ENCODE peak calls at places on chromosomes 12 and 14, in seven cellular contexts. O is NCI-H510A treated with DMSO at 0.1 percent for 48 hours, I is frontal cortex, V is hepatic stellate cell, A is NCI-H1105, G is NCI-H345, L is colonic mucosa. X is an unnamed sample.

GRCh38 chr12:27176765-27177164 is 67.3 kb upstream of the STK38L start:
- DNase-seq in O (no peak), I (no peak), V (no peak), A (no peak), G (no peak), L (no peak), X (no peak)

GRCh38 chr12:112645586-112645985 is 146.0 kb upstream of the RPH3A start:
- DNase-seq in O (no peak), I (no peak), V (no peak), A (no peak), G (no peak), L (no peak), X (no peak)

GRCh38 chr12:93679308-93679933 is 2.2 kb downstream of the CRADD start:
- DNase-seq in O (no peak), I (no peak), V (no peak), A (no peak), G (no peak), L (no peak), X (no peak)

GRCh38 chr14:100025111-100025510 is 40.1 kb upstream of the EVL start:
- DNase-seq in O (no peak), I (no peak), V (peak), A (no peak), G (no peak), L (peak), X (peak)

GRCh38 chr12:31008241-31008711 is 65.4 kb upstream of the DDX11 start:
- DNase-seq in O (no peak), I (no peak), V (no peak), A (no peak), G (no peak), L (no peak), X (no peak)

GRCh38 chr12:50505386-50505827 is 622 bp downstream of the DIP2B start:
- DNase-seq in O (no peak), I (peak), V (peak), A (no peak), G (no peak), L (peak), X (no peak)

GRCh38 chr12:131854861-131855476 is 26.8 kb downstream of the MMP17 start:
- DNase-seq in O (no peak), I (no peak), V (no peak), A (no peak), G (no peak), L (no peak), X (no peak)

GRCh38 chr14:91830777-91831176 is 36.6 kb downstream of the TC2N start:
- DNase-seq in O (peak), I (no peak), V (no peak), A (peak), G (peak), L (peak), X (peak)

GRCh38 chr14:51942971-51943370 is 46.4 kb upstream of the RTRAF start:
- DNase-seq in O (no peak), I (no peak), V (no peak), A (no peak), G (no peak), L (no peak), X (no peak)

GRCh38 chr14:103899316-103899715 is 28.9 kb upstream of the TDRD9 start:
- DNase-seq in O (no peak), I (no peak), V (no peak), A (no peak), G (no peak), L (peak), X (no peak)

GRCh38 chr14:32254952-32255679 is 52.0 kb upstream of the RNU6-8 start:
- DNase-seq in O (peak), I (peak), V (peak), A (peak), G (peak), L (peak), X (peak)

GRCh38 chr14:31934767-31935266 is 142.3 kb upstream of the ARHGAP5 start:
- DNase-seq in O (peak), I (no peak), V (no peak), A (peak), G (peak), L (peak), X (no peak)

GRCh38 chr14:64758711-64759554 is 54.7 kb downstream of the PLEKHG3 start:
- DNase-seq in O (no peak), I (no peak), V (peak), A (no peak), G (peak), L (no peak), X (peak)

GRCh38 chr14:102945346-102946130 is 23.1 kb downstream of the AMN start:
- DNase-seq in O (no peak), I (no peak), V (no peak), A (no peak), G (no peak), L (no peak), X (no peak)

GRCh38 chr12:48000878-48001321 is 3.4 kb downstream of the COL2A1 start:
- DNase-seq in O (peak), I (no peak), V (peak), A (no peak), G (peak), L (no peak), X (no peak)

GRCh38 chr12:41188841-41189394 is 798 bp downstream of the PDZRN4 start:
- DNase-seq in O (peak), I (no peak), V (peak), A (no peak), G (peak), L (no peak), X (no peak)

GRCh38 chr12:52976574-52977071 is 27.7 kb downstream of the KRT18 start:
- DNase-seq in O (no peak), I (no peak), V (peak), A (no peak), G (no peak), L (no peak), X (no peak)

GRCh38 chr14:22685467-22685866 is 41.3 kb upstream of the OR6J1 start:
- DNase-seq in O (no peak), I (no peak), V (no peak), A (no peak), G (no peak), L (no peak), X (no peak)

GRCh38 chr12:120117961-120118709 is 1.6 kb upstream of the RAB35 start:
- DNase-seq in O (peak), I (no peak), V (peak), A (no peak), G (no peak), L (no peak), X (no peak)

GRCh38 chr12:31393004-31393550 is 67.1 kb upstream of the SINHCAF start:
- DNase-seq in O (no peak), I (no peak), V (no peak), A (no peak), G (no peak), L (no peak), X (no peak)

GRCh38 chr12:109154485-109155438 is 38.4 kb downstream of the ACACB start:
- DNase-seq in O (peak), I (peak), V (peak), A (peak), G (peak), L (peak), X (peak)

GRCh38 chr14:52015411-52016030 is 26.2 kb downstream of the RTRAF start:
- DNase-seq in O (no peak), I (no peak), V (no peak), A (peak), G (no peak), L (no peak), X (peak)

GRCh38 chr14:26595922-26596721 is 1.7 kb downstream of the NOVA1 start:
- DNase-seq in O (peak), I (no peak), V (no peak), A (no peak), G (peak), L (no peak), X (no peak)